ENCODE peak calls at places on chromosomes 13 and 19, in ten cellular contexts. P is head of caudate nucleus; N is nucleus accumbens; E is EH; W is right atrium auricular region; Z is stimulated activated CD8-positive, alpha-beta memory T cell treated with anti-CD3 and anti-CD28 coated beads, Interleukin-15, amount 100 ng/mL, for 1 hour; V is NB4; B is omental fat pad; M is A172; C is cerebellum. K is an unnamed sample.

GRCh38 chr13:37811441-37811840 is 58.1 kb downstream of the TRPC4 start:
- DNase-seq in V (no peak), P (no peak), M (no peak), B (no peak), Z (no peak), C (no peak), E (peak; percentile 70), N (no peak), W (no peak), K (no peak)

GRCh38 chr13:44407379-44407778 is 33.8 kb downstream of the SERP2 start:
- DNase-seq in W (no peak), Z (no peak), B (no peak), P (no peak), E (no peak), V (no peak), N (no peak), M (no peak), C (no peak), K (no peak)

GRCh38 chr19:30297969-30298368 is 74.2 kb upstream of the ZNF536 start:
- DNase-seq in E (no peak), N (no peak), M (no peak), W (no peak), V (no peak), Z (no peak), B (no peak), C (no peak), P (no peak), K (no peak)

GRCh38 chr13:44013666-44014291 is 134.1 kb downstream of the LACC1 start:
- DNase-seq in E (peak; percentile 80), P (peak; percentile 50), N (no peak), C (no peak), B (no peak), V (no peak), M (peak; percentile 59), W (no peak), Z (no peak), K (peak; percentile 36)

GRCh38 chr13:40186636-40187323 is 479.7 kb downstream of the FOXO1 start:
- DNase-seq in E (no peak), P (no peak), C (no peak), Z (no peak), M (no peak), V (no peak), B (no peak), N (no peak), W (no peak), K (no peak)

GRCh38 chr13:75258159-75258782 is 223.7 kb downstream of the TBC1D4 start:
- DNase-seq in Z (no peak), W (no peak), V (peak; percentile 51), B (no peak), C (peak; percentile 4), N (no peak), M (peak; percentile 53), P (no peak), E (peak; percentile 54), K (peak; percentile 39)

GRCh38 chr19:48639483-48640375 is 2.5 kb upstream of the DBP start:
- DNase-seq in Z (no peak), V (peak; percentile 57), P (no peak), N (no peak), W (no peak), B (no peak), E (no peak), C (no peak), M (no peak), K (no peak)

GRCh38 chr13:28497143-28497876 is 2.4 kb upstream of the FLT1 start:
- DNase-seq in B (no peak), W (no peak), P (no peak), M (no peak), N (no peak), V (no peak), C (no peak), Z (no peak), E (no peak), K (no peak)

GRCh38 chr13:48000559-48001126 is 430 bp downstream of the SUCLA2 start:
- DNase-seq in V (no peak), E (no peak), N (no peak), C (peak; percentile 34), W (no peak), Z (no peak), P (no peak), M (no peak), B (no peak), K (no peak)

GRCh38 chr19:58037927-58038687 is 4.3 kb downstream of the ZSCAN1 start:
- DNase-seq in Z (no peak), W (no peak), C (peak; percentile 49), M (no peak), E (no peak), V (no peak), P (peak; percentile 84), B (no peak), N (peak; percentile 10), K (peak; percentile 31)

GRCh38 chr19:6228523-6229215 is 51.1 kb downstream of the MLLT1 start:
- DNase-seq in E (peak; percentile 40), Z (no peak), M (no peak), C (no peak), N (no peak), P (no peak), B (no peak), V (no peak), W (no peak), K (no peak)

GRCh38 chr13:33106656-33107402 is 90.6 kb downstream of the KL start:
- DNase-seq in E (peak; percentile 34), P (no peak), V (no peak), C (no peak), W (no peak), B (no peak), N (no peak), M (no peak), Z (no peak), K (no peak)

GRCh38 chr13:76709851-76710250 is 176.4 kb downstream of the KCTD12 start:
- DNase-seq in Z (no peak), E (peak; percentile 17), W (no peak), N (no peak), P (peak; percentile 41), M (no peak), C (no peak), B (no peak), V (no peak), K (no peak)

GRCh38 chr19:31338069-31338767 is 11.0 kb downstream of the TSHZ3 start:
- DNase-seq in V (peak; percentile 45), C (no peak), B (no peak), N (no peak), P (no peak), E (peak; percentile 38), Z (no peak), M (peak; percentile 46), W (peak; percentile 81), K (peak; percentile 30)

GRCh38 chr13:52061587-52061986 is 37.1 kb downstream of the UTP14C start:
- DNase-seq in B (no peak), E (peak; percentile 52), N (no peak), V (no peak), Z (no peak), M (peak; percentile 14), C (no peak), W (no peak), P (no peak), K (no peak)

GRCh38 chr19:14577885-14578427 is 4.9 kb upstream of the CLEC17A start:
- DNase-seq in M (no peak), W (no peak), V (peak; percentile 54), Z (no peak), C (no peak), B (no peak), E (no peak), N (no peak), P (no peak), K (no peak)

K was measured in Ammon's horn.